ENCODE peak calls at places on chromosomes 3 and 15, in seven cellular contexts. H, P, E, W, O, A and L are unnamed samples.

GRCh38 chr3:197253243-197253947 is 45.0 kb downstream of the DLG1 start:
- DNase-seq in H (no peak), P (no peak), E (no peak), W (no peak), O (no peak), A (no peak), L (no peak)

GRCh38 chr3:125003369-125003853 is 52.4 kb downstream of the HEG1 start:
- DNase-seq in H (no peak), P (peak), E (no peak), W (no peak), O (no peak), A (no peak), L (no peak)

GRCh38 chr15:98712845-98713584 is 64.7 kb downstream of the IGF1R start:
- DNase-seq in H (no peak), P (no peak), E (no peak), W (no peak), O (no peak), A (no peak), L (no peak)

GRCh38 chr3:98735761-98736269 is 27.3 kb upstream of the ST3GAL6 start:
- DNase-seq in H (no peak), P (no peak), E (no peak), W (peak), O (no peak), A (no peak), L (no peak)

GRCh38 chr3:188578579-188579363 is 424.8 kb downstream of the LPP start:
- DNase-seq in H (peak), P (peak), E (no peak), W (peak), O (no peak), A (peak), L (no peak)

GRCh38 chr3:116291141-116291540 is 154.1 kb downstream of the LSAMP start:
- DNase-seq in H (no peak), P (no peak), E (no peak), W (no peak), O (no peak), A (no peak), L (no peak)

GRCh38 chr15:62344806-62345539 is 179.9 kb upstream of the C2CD4B start:
- DNase-seq in H (peak), P (peak), E (peak), W (peak), O (no peak), A (peak), L (peak)

GRCh38 chr15:40918146-40918798 is 10.9 kb upstream of the DLL4 start:
- DNase-seq in H (no peak), P (no peak), E (peak), W (no peak), O (no peak), A (no peak), L (no peak)

GRCh38 chr3:88113311-88114162 is 36.2 kb upstream of the C3orf38 start:
- DNase-seq in H (peak), P (no peak), E (peak), W (peak), O (peak), A (peak), L (peak)

GRCh38 chr15:83871808-83872559 is 218.1 kb downstream of the ADAMTSL3 start:
- DNase-seq in H (no peak), P (no peak), E (peak), W (peak), O (no peak), A (peak), L (no peak)

GRCh38 chr15:55770261-55770660 is 27.3 kb upstream of the PRTG start:
- DNase-seq in H (no peak), P (no peak), E (no peak), W (no peak), O (no peak), A (no peak), L (no peak)

GRCh38 chr15:28125673-28126651 is 26.8 kb upstream of the OCA2 start:
- DNase-seq in H (peak), P (no peak), E (peak), W (peak), O (no peak), A (peak), L (no peak)

GRCh38 chr3:197586181-197586580 is 30.4 kb upstream of the BDH1 start:
- DNase-seq in H (no peak), P (no peak), E (no peak), W (no peak), O (no peak), A (no peak), L (no peak)

GRCh38 chr15:51218249-51218648 is 120.1 kb downstream of the CYP19A1 start:
- DNase-seq in H (no peak), P (no peak), E (no peak), W (no peak), O (no peak), A (no peak), L (no peak)

GRCh38 chr3:111695584-111696213 is 100.6 kb upstream of the ZBED2 start:
- DNase-seq in H (no peak), P (no peak), E (peak), W (peak), O (no peak), A (no peak), L (no peak)

GRCh38 chr15:66619152-66619903 is 53.5 kb upstream of the LCTL start:
- DNase-seq in H (peak), P (peak), E (peak), W (peak), O (peak), A (peak), L (peak)

GRCh38 chr3:153289334-153289808 is 127.3 kb downstream of the RAP2B start:
- DNase-seq in H (no peak), P (no peak), E (no peak), W (peak), O (no peak), A (peak), L (no peak)

GRCh38 chr15:69939513-69940440 is 157.9 kb downstream of the TLE3 start:
- DNase-seq in H (no peak), P (no peak), E (no peak), W (no peak), O (peak), A (no peak), L (no peak)

GRCh38 chr3:44045476-44046275 is 196.0 kb upstream of the TOPAZ1 start:
- DNase-seq in H (peak), P (peak), E (peak), W (no peak), O (no peak), A (peak), L (no peak)

GRCh38 chr3:13343601-13344000 is 76.5 kb downstream of the NUP210 start:
- DNase-seq in H (no peak), P (no peak), E (no peak), W (no peak), O (no peak), A (peak), L (no peak)

GRCh38 chr3:177146646-177147045 is 50.6 kb downstream of the TBL1XR1 start:
- DNase-seq in H (no peak), P (no peak), E (no peak), W (no peak), O (no peak), A (no peak), L (no peak)

GRCh38 chr15:89483079-89483478 is 13.3 kb downstream of the RHCG start:
- DNase-seq in H (no peak), P (no peak), E (no peak), W (no peak), O (no peak), A (no peak), L (no peak)

GRCh38 chr3:114900908-114901307 is 246.2 kb downstream of the ZBTB20 start:
- DNase-seq in H (no peak), P (no peak), E (peak), W (peak), O (no peak), A (no peak), L (no peak)

GRCh38 chr15:84888639-84889038 is 4.2 kb downstream of the SLC28A1 start:
- DNase-seq in H (no peak), P (no peak), E (no peak), W (no peak), O (no peak), A (no peak), L (no peak)

GRCh38 chr3:100368421-100368820 is 32.5 kb downstream of the TOMM70 start:
- DNase-seq in H (no peak), P (no peak), E (no peak), W (no peak), O (no peak), A (no peak), L (no peak)

GRCh38 chr3:50297896-50298725 is 1.1 kb downstream of the HYAL3 start:
- DNase-seq in H (no peak), P (no peak), E (peak), W (no peak), O (no peak), A (peak), L (no peak)

GRCh38 chr3:120536642-120537041 is 59.5 kb upstream of the NDUFB4 start:
- DNase-seq in H (no peak), P (no peak), E (no peak), W (no peak), O (no peak), A (no peak), L (no peak)

GRCh38 chr3:105459566-105460290 is 93.0 kb downstream of the ALCAM start:
- DNase-seq in H (no peak), P (no peak), E (no peak), W (peak), O (no peak), A (no peak), L (no peak)

GRCh38 chr3:40608091-40608490 is 83.3 kb downstream of the ZNF621 start:
- DNase-seq in H (no peak), P (peak), E (no peak), W (peak), O (no peak), A (no peak), L (no peak)

GRCh38 chr3:80785475-80785874 is 976.0 kb downstream of the GBE1 start:
- DNase-seq in H (no peak), P (no peak), E (peak), W (no peak), O (no peak), A (peak), L (no peak)

GRCh38 chr3:14456794-14457193 is 54.4 kb downstream of the SLC6A6 start:
- DNase-seq in H (no peak), P (no peak), E (no peak), W (no peak), O (no peak), A (no peak), L (no peak)

GRCh38 chr15:59349715-59350420 is 22.8 kb downstream of the MYO1E start:
- DNase-seq in H (no peak), P (no peak), E (peak), W (peak), O (no peak), A (peak), L (no peak)

GRCh38 chr3:107082527-107082926 is 294.7 kb upstream of the CCDC54 start:
- DNase-seq in H (no peak), P (no peak), E (no peak), W (peak), O (no peak), A (no peak), L (no peak)

GRCh38 chr3:43181202-43181910 is 75.5 kb upstream of the POMGNT2 start:
- DNase-seq in H (no peak), P (no peak), E (no peak), W (peak), O (no peak), A (no peak), L (peak)

GRCh38 chr15:25465835-25466234 is 27.0 kb upstream of the UBE3A start:
- DNase-seq in H (peak), P (peak), E (no peak), W (peak), O (no peak), A (no peak), L (no peak)

GRCh38 chr15:68301300-68301699 is 23.8 kb downstream of the FEM1B start:
- DNase-seq in H (no peak), P (no peak), E (no peak), W (no peak), O (no peak), A (peak), L (no peak)

GRCh38 chr3:171110715-171111114 is 84.2 kb upstream of the SLC2A2 start:
- DNase-seq in H (no peak), P (no peak), E (no peak), W (no peak), O (no peak), A (no peak), L (no peak)

GRCh38 chr3:85627899-85628298 is 669.1 kb downstream of the CADM2 start:
- DNase-seq in H (no peak), P (no peak), E (no peak), W (no peak), O (no peak), A (no peak), L (no peak)